ENCODE peak calls at places on chromosome 13, in ten cellular contexts. One of them, this sample, is unnamed.

GRCh38 chr13:33323766-33324525 is 38.4 kb upstream of the STARD13 start:
- DNase-seq in progenitor cell of endocrine pancreas: no peak
- DNase-seq in foreskin fibroblast: peak
- DNase-seq in upper lobe of right lung: no peak
- DNase-seq in ovary: no peak
- DNase-seq in NCI-H1694 treated with DMSO at 0.1 percent for 48 hours: peak
- DNase-seq in stimulated activated CD4-positive, alpha-beta T cell treated with anti-CD3 and anti-CD28 coated beads, TNF-alpha, amount 100 ng/mL, for 1 hour: no peak
- DNase-seq in PC-3: no peak
- DNase-seq in activated naive CD8-positive, alpha-beta T cell treated with anti-CD3 and anti-CD28 coated beads, Interleukin-2, amount 10 ng/mL, durations not matched to agents 7 days and 5 days: no peak
- DNase-seq in NCI-H1105: no peak
- DNase-seq in this sample: no peak

GRCh38 chr13:33287142-33287882 is 1.8 kb upstream of the STARD13 start:
- DNase-seq in NCI-H1694 treated with DMSO at 0.1 percent for 48 hours: no peak
- DNase-seq in foreskin fibroblast: no peak
- DNase-seq in ovary: no peak
- DNase-seq in PC-3: no peak
- DNase-seq in NCI-H1105: no peak
- DNase-seq in progenitor cell of endocrine pancreas: no peak
- DNase-seq in upper lobe of right lung: no peak
- DNase-seq in activated naive CD8-positive, alpha-beta T cell treated with anti-CD3 and anti-CD28 coated beads, Interleukin-2, amount 10 ng/mL, durations not matched to agents 7 days and 5 days: no peak
- DNase-seq in stimulated activated CD4-positive, alpha-beta T cell treated with anti-CD3 and anti-CD28 coated beads, TNF-alpha, amount 100 ng/mL, for 1 hour: no peak
- DNase-seq in this sample: no peak

GRCh38 chr13:109346060-109346459 is 440.3 kb downstream of the IRS2 start:
- DNase-seq in upper lobe of right lung: no peak
- DNase-seq in foreskin fibroblast: no peak
- DNase-seq in progenitor cell of endocrine pancreas: no peak
- DNase-seq in ovary: no peak
- DNase-seq in stimulated activated CD4-positive, alpha-beta T cell treated with anti-CD3 and anti-CD28 coated beads, TNF-alpha, amount 100 ng/mL, for 1 hour: no peak
- DNase-seq in activated naive CD8-positive, alpha-beta T cell treated with anti-CD3 and anti-CD28 coated beads, Interleukin-2, amount 10 ng/mL, durations not matched to agents 7 days and 5 days: no peak
- DNase-seq in NCI-H1105: no peak
- DNase-seq in NCI-H1694 treated with DMSO at 0.1 percent for 48 hours: no peak
- DNase-seq in PC-3: no peak
- DNase-seq in this sample: no peak

GRCh38 chr13:45596800-45597484 is 18.6 kb downstream of the ERICH6B start:
- DNase-seq in progenitor cell of endocrine pancreas: no peak
- DNase-seq in PC-3: no peak
- DNase-seq in NCI-H1694 treated with DMSO at 0.1 percent for 48 hours: no peak
- DNase-seq in NCI-H1105: no peak
- DNase-seq in ovary: no peak
- DNase-seq in activated naive CD8-positive, alpha-beta T cell treated with anti-CD3 and anti-CD28 coated beads, Interleukin-2, amount 10 ng/mL, durations not matched to agents 7 days and 5 days: no peak
- DNase-seq in stimulated activated CD4-positive, alpha-beta T cell treated with anti-CD3 and anti-CD28 coated beads, TNF-alpha, amount 100 ng/mL, for 1 hour: no peak
- DNase-seq in upper lobe of right lung: no peak
- DNase-seq in foreskin fibroblast: no peak
- DNase-seq in this sample: no peak

GRCh38 chr13:43676320-43676719 is 110.5 kb downstream of the ENOX1 start:
- DNase-seq in activated naive CD8-positive, alpha-beta T cell treated with anti-CD3 and anti-CD28 coated beads, Interleukin-2, amount 10 ng/mL, durations not matched to agents 7 days and 5 days: no peak
- DNase-seq in upper lobe of right lung: no peak
- DNase-seq in NCI-H1105: no peak
- DNase-seq in foreskin fibroblast: no peak
- DNase-seq in ovary: no peak
- DNase-seq in PC-3: no peak
- DNase-seq in progenitor cell of endocrine pancreas: no peak
- DNase-seq in NCI-H1694 treated with DMSO at 0.1 percent for 48 hours: no peak
- DNase-seq in stimulated activated CD4-positive, alpha-beta T cell treated with anti-CD3 and anti-CD28 coated beads, TNF-alpha, amount 100 ng/mL, for 1 hour: no peak
- DNase-seq in this sample: no peak

GRCh38 chr13:42847891-42848663 is 66.7 kb downstream of the FAM216B start:
- DNase-seq in foreskin fibroblast: peak
- DNase-seq in ovary: no peak
- DNase-seq in activated naive CD8-positive, alpha-beta T cell treated with anti-CD3 and anti-CD28 coated beads, Interleukin-2, amount 10 ng/mL, durations not matched to agents 7 days and 5 days: no peak
- DNase-seq in NCI-H1105: no peak
- DNase-seq in upper lobe of right lung: no peak
- DNase-seq in progenitor cell of endocrine pancreas: no peak
- DNase-seq in stimulated activated CD4-positive, alpha-beta T cell treated with anti-CD3 and anti-CD28 coated beads, TNF-alpha, amount 100 ng/mL, for 1 hour: no peak
- DNase-seq in NCI-H1694 treated with DMSO at 0.1 percent for 48 hours: no peak
- DNase-seq in PC-3: no peak
- DNase-seq in this sample: no peak

GRCh38 chr13:107339209-107339608 is 771.3 kb upstream of the ARGLU1 start:
- DNase-seq in progenitor cell of endocrine pancreas: no peak
- DNase-seq in foreskin fibroblast: no peak
- DNase-seq in stimulated activated CD4-positive, alpha-beta T cell treated with anti-CD3 and anti-CD28 coated beads, TNF-alpha, amount 100 ng/mL, for 1 hour: no peak
- DNase-seq in ovary: no peak
- DNase-seq in PC-3: peak
- DNase-seq in NCI-H1105: no peak
- DNase-seq in activated naive CD8-positive, alpha-beta T cell treated with anti-CD3 and anti-CD28 coated beads, Interleukin-2, amount 10 ng/mL, durations not matched to agents 7 days and 5 days: no peak
- DNase-seq in NCI-H1694 treated with DMSO at 0.1 percent for 48 hours: no peak
- DNase-seq in upper lobe of right lung: no peak
- DNase-seq in this sample: no peak

GRCh38 chr13:114049026-114049425 is 75.2 kb upstream of the C13orf46 start:
- DNase-seq in foreskin fibroblast: no peak
- DNase-seq in NCI-H1694 treated with DMSO at 0.1 percent for 48 hours: no peak
- DNase-seq in ovary: no peak
- DNase-seq in NCI-H1105: no peak
- DNase-seq in upper lobe of right lung: no peak
- DNase-seq in PC-3: no peak
- DNase-seq in stimulated activated CD4-positive, alpha-beta T cell treated with anti-CD3 and anti-CD28 coated beads, TNF-alpha, amount 100 ng/mL, for 1 hour: no peak
- DNase-seq in progenitor cell of endocrine pancreas: no peak
- DNase-seq in activated naive CD8-positive, alpha-beta T cell treated with anti-CD3 and anti-CD28 coated beads, Interleukin-2, amount 10 ng/mL, durations not matched to agents 7 days and 5 days: no peak
- DNase-seq in this sample: peak

GRCh38 chr13:56351041-56351440 is 789.7 kb upstream of the PRR20A start:
- DNase-seq in upper lobe of right lung: no peak
- DNase-seq in progenitor cell of endocrine pancreas: no peak
- DNase-seq in activated naive CD8-positive, alpha-beta T cell treated with anti-CD3 and anti-CD28 coated beads, Interleukin-2, amount 10 ng/mL, durations not matched to agents 7 days and 5 days: no peak
- DNase-seq in stimulated activated CD4-positive, alpha-beta T cell treated with anti-CD3 and anti-CD28 coated beads, TNF-alpha, amount 100 ng/mL, for 1 hour: no peak
- DNase-seq in NCI-H1105: no peak
- DNase-seq in foreskin fibroblast: no peak
- DNase-seq in NCI-H1694 treated with DMSO at 0.1 percent for 48 hours: no peak
- DNase-seq in PC-3: peak
- DNase-seq in ovary: no peak
- DNase-seq in this sample: no peak

GRCh38 chr13:99505814-99506269 is 4.6 kb downstream of the TM9SF2 start:
- DNase-seq in upper lobe of right lung: no peak
- DNase-seq in NCI-H1694 treated with DMSO at 0.1 percent for 48 hours: peak
- DNase-seq in ovary: no peak
- DNase-seq in stimulated activated CD4-positive, alpha-beta T cell treated with anti-CD3 and anti-CD28 coated beads, TNF-alpha, amount 100 ng/mL, for 1 hour: no peak
- DNase-seq in PC-3: peak
- DNase-seq in NCI-H1105: no peak
- DNase-seq in activated naive CD8-positive, alpha-beta T cell treated with anti-CD3 and anti-CD28 coated beads, Interleukin-2, amount 10 ng/mL, durations not matched to agents 7 days and 5 days: no peak
- DNase-seq in progenitor cell of endocrine pancreas: no peak
- DNase-seq in foreskin fibroblast: peak
- DNase-seq in this sample: no peak

GRCh38 chr13:110280996-110281688 is 25.8 kb downstream of the COL4A1 start:
- DNase-seq in PC-3: no peak
- DNase-seq in upper lobe of right lung: no peak
- DNase-seq in foreskin fibroblast: no peak
- DNase-seq in ovary: no peak
- DNase-seq in progenitor cell of endocrine pancreas: no peak
- DNase-seq in NCI-H1105: no peak
- DNase-seq in NCI-H1694 treated with DMSO at 0.1 percent for 48 hours: no peak
- DNase-seq in stimulated activated CD4-positive, alpha-beta T cell treated with anti-CD3 and anti-CD28 coated beads, TNF-alpha, amount 100 ng/mL, for 1 hour: no peak
- DNase-seq in activated naive CD8-positive, alpha-beta T cell treated with anti-CD3 and anti-CD28 coated beads, Interleukin-2, amount 10 ng/mL, durations not matched to agents 7 days and 5 days: no peak
- DNase-seq in this sample: peak

GRCh38 chr13:76667551-76667950 is 218.7 kb downstream of the KCTD12 start:
- DNase-seq in NCI-H1694 treated with DMSO at 0.1 percent for 48 hours: peak
- DNase-seq in NCI-H1105: no peak
- DNase-seq in upper lobe of right lung: no peak
- DNase-seq in foreskin fibroblast: peak
- DNase-seq in activated naive CD8-positive, alpha-beta T cell treated with anti-CD3 and anti-CD28 coated beads, Interleukin-2, amount 10 ng/mL, durations not matched to agents 7 days and 5 days: no peak
- DNase-seq in progenitor cell of endocrine pancreas: no peak
- DNase-seq in ovary: no peak
- DNase-seq in stimulated activated CD4-positive, alpha-beta T cell treated with anti-CD3 and anti-CD28 coated beads, TNF-alpha, amount 100 ng/mL, for 1 hour: no peak
- DNase-seq in PC-3: peak
- DNase-seq in this sample: no peak

GRCh38 chr13:20193924-20194631 is 1.3 kb upstream of the GJB2 start:
- DNase-seq in progenitor cell of endocrine pancreas: no peak
- DNase-seq in NCI-H1694 treated with DMSO at 0.1 percent for 48 hours: no peak
- DNase-seq in PC-3: no peak
- DNase-seq in NCI-H1105: no peak
- DNase-seq in foreskin fibroblast: no peak
- DNase-seq in upper lobe of right lung: no peak
- DNase-seq in activated naive CD8-positive, alpha-beta T cell treated with anti-CD3 and anti-CD28 coated beads, Interleukin-2, amount 10 ng/mL, durations not matched to agents 7 days and 5 days: no peak
- DNase-seq in ovary: no peak
- DNase-seq in stimulated activated CD4-positive, alpha-beta T cell treated with anti-CD3 and anti-CD28 coated beads, TNF-alpha, amount 100 ng/mL, for 1 hour: no peak
- DNase-seq in this sample: no peak

GRCh38 chr13:110442946-110443632 is 118.4 kb downstream of the RAB20 start:
- DNase-seq in ovary: no peak
- DNase-seq in progenitor cell of endocrine pancreas: no peak
- DNase-seq in NCI-H1694 treated with DMSO at 0.1 percent for 48 hours: no peak
- DNase-seq in NCI-H1105: no peak
- DNase-seq in activated naive CD8-positive, alpha-beta T cell treated with anti-CD3 and anti-CD28 coated beads, Interleukin-2, amount 10 ng/mL, durations not matched to agents 7 days and 5 days: no peak
- DNase-seq in stimulated activated CD4-positive, alpha-beta T cell treated with anti-CD3 and anti-CD28 coated beads, TNF-alpha, amount 100 ng/mL, for 1 hour: no peak
- DNase-seq in upper lobe of right lung: no peak
- DNase-seq in foreskin fibroblast: peak
- DNase-seq in PC-3: peak
- DNase-seq in this sample: no peak

GRCh38 chr13:105878119-105878518 is 657.3 kb downstream of the EFNB2 start:
- DNase-seq in ovary: no peak
- DNase-seq in upper lobe of right lung: no peak
- DNase-seq in NCI-H1694 treated with DMSO at 0.1 percent for 48 hours: no peak
- DNase-seq in stimulated activated CD4-positive, alpha-beta T cell treated with anti-CD3 and anti-CD28 coated beads, TNF-alpha, amount 100 ng/mL, for 1 hour: no peak
- DNase-seq in activated naive CD8-positive, alpha-beta T cell treated with anti-CD3 and anti-CD28 coated beads, Interleukin-2, amount 10 ng/mL, durations not matched to agents 7 days and 5 days: no peak
- DNase-seq in PC-3: no peak
- DNase-seq in NCI-H1105: no peak
- DNase-seq in foreskin fibroblast: peak
- DNase-seq in progenitor cell of endocrine pancreas: no peak
- DNase-seq in this sample: no peak

GRCh38 chr13:59721889-59722579 is 441.7 kb downstream of the DIAPH3 start:
- DNase-seq in progenitor cell of endocrine pancreas: no peak
- DNase-seq in NCI-H1694 treated with DMSO at 0.1 percent for 48 hours: no peak
- DNase-seq in PC-3: no peak
- DNase-seq in ovary: no peak
- DNase-seq in stimulated activated CD4-positive, alpha-beta T cell treated with anti-CD3 and anti-CD28 coated beads, TNF-alpha, amount 100 ng/mL, for 1 hour: no peak
- DNase-seq in NCI-H1105: no peak
- DNase-seq in foreskin fibroblast: no peak
- DNase-seq in upper lobe of right lung: no peak
- DNase-seq in activated naive CD8-positive, alpha-beta T cell treated with anti-CD3 and anti-CD28 coated beads, Interleukin-2, amount 10 ng/mL, durations not matched to agents 7 days and 5 days: no peak
- DNase-seq in this sample: no peak

GRCh38 chr13:41463823-41464602 is 6.7 kb downstream of the RGCC start:
- DNase-seq in NCI-H1105: no peak
- DNase-seq in ovary: no peak
- DNase-seq in stimulated activated CD4-positive, alpha-beta T cell treated with anti-CD3 and anti-CD28 coated beads, TNF-alpha, amount 100 ng/mL, for 1 hour: no peak
- DNase-seq in PC-3: no peak
- DNase-seq in progenitor cell of endocrine pancreas: no peak
- DNase-seq in upper lobe of right lung: no peak
- DNase-seq in activated naive CD8-positive, alpha-beta T cell treated with anti-CD3 and anti-CD28 coated beads, Interleukin-2, amount 10 ng/mL, durations not matched to agents 7 days and 5 days: peak
- DNase-seq in NCI-H1694 treated with DMSO at 0.1 percent for 48 hours: no peak
- DNase-seq in foreskin fibroblast: no peak
- DNase-seq in this sample: no peak

GRCh38 chr13:104140557-104140956 is 1074.3 kb upstream of the SLC10A2 start:
- DNase-seq in foreskin fibroblast: peak
- DNase-seq in NCI-H1694 treated with DMSO at 0.1 percent for 48 hours: no peak
- DNase-seq in stimulated activated CD4-positive, alpha-beta T cell treated with anti-CD3 and anti-CD28 coated beads, TNF-alpha, amount 100 ng/mL, for 1 hour: no peak
- DNase-seq in ovary: no peak
- DNase-seq in NCI-H1105: peak
- DNase-seq in progenitor cell of endocrine pancreas: no peak
- DNase-seq in activated naive CD8-positive, alpha-beta T cell treated with anti-CD3 and anti-CD28 coated beads, Interleukin-2, amount 10 ng/mL, durations not matched to agents 7 days and 5 days: no peak
- DNase-seq in PC-3: peak
- DNase-seq in upper lobe of right lung: no peak
- DNase-seq in this sample: no peak

GRCh38 chr13:86710013-86710412 is 910.8 kb upstream of the SLITRK6 start:
- DNase-seq in activated naive CD8-positive, alpha-beta T cell treated with anti-CD3 and anti-CD28 coated beads, Interleukin-2, amount 10 ng/mL, durations not matched to agents 7 days and 5 days: no peak
- DNase-seq in NCI-H1694 treated with DMSO at 0.1 percent for 48 hours: no peak
- DNase-seq in foreskin fibroblast: no peak
- DNase-seq in upper lobe of right lung: no peak
- DNase-seq in stimulated activated CD4-positive, alpha-beta T cell treated with anti-CD3 and anti-CD28 coated beads, TNF-alpha, amount 100 ng/mL, for 1 hour: no peak
- DNase-seq in PC-3: no peak
- DNase-seq in progenitor cell of endocrine pancreas: no peak
- DNase-seq in NCI-H1105: no peak
- DNase-seq in ovary: no peak
- DNase-seq in this sample: no peak

GRCh38 chr13:22945321-22946226 is 235.2 kb upstream of the SGCG start:
- DNase-seq in activated naive CD8-positive, alpha-beta T cell treated with anti-CD3 and anti-CD28 coated beads, Interleukin-2, amount 10 ng/mL, durations not matched to agents 7 days and 5 days: no peak
- DNase-seq in progenitor cell of endocrine pancreas: no peak
- DNase-seq in foreskin fibroblast: no peak
- DNase-seq in NCI-H1694 treated with DMSO at 0.1 percent for 48 hours: no peak
- DNase-seq in upper lobe of right lung: no peak
- DNase-seq in PC-3: no peak
- DNase-seq in ovary: no peak
- DNase-seq in stimulated activated CD4-positive, alpha-beta T cell treated with anti-CD3 and anti-CD28 coated beads, TNF-alpha, amount 100 ng/mL, for 1 hour: no peak
- DNase-seq in NCI-H1105: no peak
- DNase-seq in this sample: no peak

GRCh38 chr13:51895906-51896888 is 34.4 kb downstream of the CCDC70 start:
- DNase-seq in progenitor cell of endocrine pancreas: peak
- DNase-seq in activated naive CD8-positive, alpha-beta T cell treated with anti-CD3 and anti-CD28 coated beads, Interleukin-2, amount 10 ng/mL, durations not matched to agents 7 days and 5 days: peak
- DNase-seq in foreskin fibroblast: peak
- DNase-seq in PC-3: peak
- DNase-seq in upper lobe of right lung: no peak
- DNase-seq in NCI-H1105: no peak
- DNase-seq in NCI-H1694 treated with DMSO at 0.1 percent for 48 hours: peak
- DNase-seq in ovary: no peak
- DNase-seq in stimulated activated CD4-positive, alpha-beta T cell treated with anti-CD3 and anti-CD28 coated beads, TNF-alpha, amount 100 ng/mL, for 1 hour: no peak
- DNase-seq in this sample: peak

GRCh38 chr13:107251321-107251720 is 683.4 kb upstream of the ARGLU1 start:
- DNase-seq in activated naive CD8-positive, alpha-beta T cell treated with anti-CD3 and anti-CD28 coated beads, Interleukin-2, amount 10 ng/mL, durations not matched to agents 7 days and 5 days: no peak
- DNase-seq in ovary: no peak
- DNase-seq in PC-3: no peak
- DNase-seq in NCI-H1694 treated with DMSO at 0.1 percent for 48 hours: no peak
- DNase-seq in NCI-H1105: no peak
- DNase-seq in foreskin fibroblast: no peak
- DNase-seq in progenitor cell of endocrine pancreas: no peak
- DNase-seq in upper lobe of right lung: no peak
- DNase-seq in stimulated activated CD4-positive, alpha-beta T cell treated with anti-CD3 and anti-CD28 coated beads, TNF-alpha, amount 100 ng/mL, for 1 hour: no peak
- DNase-seq in this sample: no peak

GRCh38 chr13:31538067-31539042 is 201.0 kb upstream of the RXFP2 start:
- DNase-seq in progenitor cell of endocrine pancreas: no peak
- DNase-seq in upper lobe of right lung: no peak
- DNase-seq in NCI-H1105: no peak
- DNase-seq in ovary: no peak
- DNase-seq in stimulated activated CD4-positive, alpha-beta T cell treated with anti-CD3 and anti-CD28 coated beads, TNF-alpha, amount 100 ng/mL, for 1 hour: no peak
- DNase-seq in foreskin fibroblast: peak
- DNase-seq in PC-3: peak
- DNase-seq in activated naive CD8-positive, alpha-beta T cell treated with anti-CD3 and anti-CD28 coated beads, Interleukin-2, amount 10 ng/mL, durations not matched to agents 7 days and 5 days: no peak
- DNase-seq in NCI-H1694 treated with DMSO at 0.1 percent for 48 hours: peak
- DNase-seq in this sample: no peak

GRCh38 chr13:92951273-92951820 is 275.3 kb upstream of the GPC6 start:
- DNase-seq in stimulated activated CD4-positive, alpha-beta T cell treated with anti-CD3 and anti-CD28 coated beads, TNF-alpha, amount 100 ng/mL, for 1 hour: no peak
- DNase-seq in progenitor cell of endocrine pancreas: no peak
- DNase-seq in NCI-H1105: no peak
- DNase-seq in NCI-H1694 treated with DMSO at 0.1 percent for 48 hours: no peak
- DNase-seq in activated naive CD8-positive, alpha-beta T cell treated with anti-CD3 and anti-CD28 coated beads, Interleukin-2, amount 10 ng/mL, durations not matched to agents 7 days and 5 days: no peak
- DNase-seq in foreskin fibroblast: no peak
- DNase-seq in upper lobe of right lung: no peak
- DNase-seq in PC-3: no peak
- DNase-seq in ovary: no peak
- DNase-seq in this sample: no peak

GRCh38 chr13:64936879-64937278 is 2293.3 kb downstream of the PCDH9 start:
- DNase-seq in progenitor cell of endocrine pancreas: no peak
- DNase-seq in foreskin fibroblast: no peak
- DNase-seq in NCI-H1105: no peak
- DNase-seq in NCI-H1694 treated with DMSO at 0.1 percent for 48 hours: no peak
- DNase-seq in ovary: no peak
- DNase-seq in PC-3: no peak
- DNase-seq in stimulated activated CD4-positive, alpha-beta T cell treated with anti-CD3 and anti-CD28 coated beads, TNF-alpha, amount 100 ng/mL, for 1 hour: no peak
- DNase-seq in activated naive CD8-positive, alpha-beta T cell treated with anti-CD3 and anti-CD28 coated beads, Interleukin-2, amount 10 ng/mL, durations not matched to agents 7 days and 5 days: no peak
- DNase-seq in upper lobe of right lung: no peak
- DNase-seq in this sample: no peak

GRCh38 chr13:79775830-79776229 is 294.9 kb downstream of the NDFIP2 start:
- DNase-seq in NCI-H1694 treated with DMSO at 0.1 percent for 48 hours: peak
- DNase-seq in ovary: no peak
- DNase-seq in activated naive CD8-positive, alpha-beta T cell treated with anti-CD3 and anti-CD28 coated beads, Interleukin-2, amount 10 ng/mL, durations not matched to agents 7 days and 5 days: no peak
- DNase-seq in stimulated activated CD4-positive, alpha-beta T cell treated with anti-CD3 and anti-CD28 coated beads, TNF-alpha, amount 100 ng/mL, for 1 hour: no peak
- DNase-seq in upper lobe of right lung: no peak
- DNase-seq in foreskin fibroblast: peak
- DNase-seq in progenitor cell of endocrine pancreas: no peak
- DNase-seq in PC-3: peak
- DNase-seq in NCI-H1105: no peak
- DNase-seq in this sample: no peak

GRCh38 chr13:66859934-66860867 is 369.9 kb downstream of the PCDH9 start:
- DNase-seq in ovary: no peak
- DNase-seq in stimulated activated CD4-positive, alpha-beta T cell treated with anti-CD3 and anti-CD28 coated beads, TNF-alpha, amount 100 ng/mL, for 1 hour: no peak
- DNase-seq in upper lobe of right lung: no peak
- DNase-seq in NCI-H1694 treated with DMSO at 0.1 percent for 48 hours: no peak
- DNase-seq in NCI-H1105: no peak
- DNase-seq in PC-3: no peak
- DNase-seq in foreskin fibroblast: no peak
- DNase-seq in activated naive CD8-positive, alpha-beta T cell treated with anti-CD3 and anti-CD28 coated beads, Interleukin-2, amount 10 ng/mL, durations not matched to agents 7 days and 5 days: no peak
- DNase-seq in progenitor cell of endocrine pancreas: no peak
- DNase-seq in this sample: no peak

GRCh38 chr13:28658539-28658795 is 463 bp upstream of the POMP start:
- DNase-seq in progenitor cell of endocrine pancreas: no peak
- DNase-seq in foreskin fibroblast: no peak
- DNase-seq in activated naive CD8-positive, alpha-beta T cell treated with anti-CD3 and anti-CD28 coated beads, Interleukin-2, amount 10 ng/mL, durations not matched to agents 7 days and 5 days: no peak
- DNase-seq in PC-3: no peak
- DNase-seq in NCI-H1105: no peak
- DNase-seq in upper lobe of right lung: no peak
- DNase-seq in NCI-H1694 treated with DMSO at 0.1 percent for 48 hours: no peak
- DNase-seq in ovary: no peak
- DNase-seq in stimulated activated CD4-positive, alpha-beta T cell treated with anti-CD3 and anti-CD28 coated beads, TNF-alpha, amount 100 ng/mL, for 1 hour: no peak
- DNase-seq in this sample: no peak